ENCODE peak calls at places on chromosome 4, in five cellular contexts. One of them, this sample, is unnamed.

GRCh38 chr4:111269439-111269838 is 646.6 kb upstream of the PITX2 start:
- DNase-seq in HepG2: no peak
- DNase-seq in H1: no peak
- DNase-seq in NT2/D1: no peak
- DNase-seq in GM12878: no peak
- DNase-seq in this sample: no peak

GRCh38 chr4:128574706-128575105 is 234.8 kb upstream of the JADE1 start:
- DNase-seq in HepG2: peak
- DNase-seq in H1: peak
- DNase-seq in NT2/D1: peak
- DNase-seq in GM12878: peak
- DNase-seq in this sample: peak

GRCh38 chr4:186765138-186765537 is 41.5 kb upstream of the FAT1 start:
- DNase-seq in HepG2: peak
- DNase-seq in H1: peak
- DNase-seq in NT2/D1: no peak
- DNase-seq in GM12878: no peak
- DNase-seq in this sample: peak

GRCh38 chr4:129899849-129900248 is 803.9 kb downstream of the C4orf33 start:
- DNase-seq in HepG2: peak
- DNase-seq in H1: no peak
- DNase-seq in NT2/D1: no peak
- DNase-seq in GM12878: no peak
- DNase-seq in this sample: no peak

GRCh38 chr4:3287271-3287971 is 5.4 kb upstream of the RGS12 start:
- DNase-seq in HepG2: no peak
- DNase-seq in H1: peak
- DNase-seq in NT2/D1: no peak
- DNase-seq in GM12878: no peak
- DNase-seq in this sample: no peak

GRCh38 chr4:146132445-146132844 is 43.1 kb upstream of the LSM6 start:
- DNase-seq in HepG2: no peak
- DNase-seq in H1: no peak
- DNase-seq in NT2/D1: no peak
- DNase-seq in GM12878: peak
- DNase-seq in this sample: no peak

GRCh38 chr4:137599766-137600165 is 67.5 kb upstream of the PCDH18 start:
- DNase-seq in HepG2: no peak
- DNase-seq in H1: no peak
- DNase-seq in NT2/D1: no peak
- DNase-seq in GM12878: no peak
- DNase-seq in this sample: no peak

GRCh38 chr4:92303621-92304027 is at the start of gene GRID2:
- DNase-seq in HepG2: no peak
- DNase-seq in H1: peak
- DNase-seq in NT2/D1: peak
- DNase-seq in GM12878: no peak
- DNase-seq in this sample: peak

GRCh38 chr4:32268949-32269348 is 1548.8 kb downstream of the PCDH7 start:
- DNase-seq in HepG2: no peak
- DNase-seq in H1: no peak
- DNase-seq in NT2/D1: no peak
- DNase-seq in GM12878: no peak
- DNase-seq in this sample: no peak

GRCh38 chr4:75909331-75909844 is 7.1 kb upstream of the PPEF2 start:
- DNase-seq in HepG2: no peak
- DNase-seq in H1: no peak
- DNase-seq in NT2/D1: peak
- DNase-seq in GM12878: no peak
- DNase-seq in this sample: no peak

GRCh38 chr4:8315343-8316250 is 46.0 kb downstream of the HTRA3 start:
- DNase-seq in HepG2: peak
- DNase-seq in H1: peak
- DNase-seq in NT2/D1: peak
- DNase-seq in GM12878: no peak
- DNase-seq in this sample: no peak

GRCh38 chr4:2283199-2283711 is 21.3 kb upstream of the MXD4 start:
- DNase-seq in HepG2: no peak
- DNase-seq in H1: no peak
- DNase-seq in NT2/D1: no peak
- DNase-seq in GM12878: no peak
- DNase-seq in this sample: no peak
- TF ChIP-seq SUZ12 in HepG2: no peak
- TF ChIP-seq SUZ12 in H1: no peak
- TF ChIP-seq SUZ12 in NT2/D1: no peak
- TF ChIP-seq SUZ12 in GM12878: no peak
- TF ChIP-seq SUZ12 in this sample: no peak

GRCh38 chr4:4841156-4841555 is 18.3 kb upstream of the MSX1 start:
- DNase-seq in HepG2: no peak
- DNase-seq in H1: no peak
- DNase-seq in NT2/D1: no peak
- DNase-seq in GM12878: no peak
- DNase-seq in this sample: no peak

GRCh38 chr4:4845027-4845426 is 14.4 kb upstream of the MSX1 start:
- DNase-seq in HepG2: no peak
- DNase-seq in H1: no peak
- DNase-seq in NT2/D1: no peak
- DNase-seq in GM12878: no peak
- DNase-seq in this sample: no peak

GRCh38 chr4:4847011-4847410 is 12.5 kb upstream of the MSX1 start:
- DNase-seq in HepG2: no peak
- DNase-seq in H1: no peak
- DNase-seq in NT2/D1: no peak
- DNase-seq in GM12878: no peak
- DNase-seq in this sample: no peak

GRCh38 chr4:4842476-4843441 is 16.7 kb upstream of the MSX1 start:
- DNase-seq in HepG2: no peak
- DNase-seq in H1: no peak
- DNase-seq in NT2/D1: no peak
- DNase-seq in GM12878: no peak
- DNase-seq in this sample: no peak

DNA sequence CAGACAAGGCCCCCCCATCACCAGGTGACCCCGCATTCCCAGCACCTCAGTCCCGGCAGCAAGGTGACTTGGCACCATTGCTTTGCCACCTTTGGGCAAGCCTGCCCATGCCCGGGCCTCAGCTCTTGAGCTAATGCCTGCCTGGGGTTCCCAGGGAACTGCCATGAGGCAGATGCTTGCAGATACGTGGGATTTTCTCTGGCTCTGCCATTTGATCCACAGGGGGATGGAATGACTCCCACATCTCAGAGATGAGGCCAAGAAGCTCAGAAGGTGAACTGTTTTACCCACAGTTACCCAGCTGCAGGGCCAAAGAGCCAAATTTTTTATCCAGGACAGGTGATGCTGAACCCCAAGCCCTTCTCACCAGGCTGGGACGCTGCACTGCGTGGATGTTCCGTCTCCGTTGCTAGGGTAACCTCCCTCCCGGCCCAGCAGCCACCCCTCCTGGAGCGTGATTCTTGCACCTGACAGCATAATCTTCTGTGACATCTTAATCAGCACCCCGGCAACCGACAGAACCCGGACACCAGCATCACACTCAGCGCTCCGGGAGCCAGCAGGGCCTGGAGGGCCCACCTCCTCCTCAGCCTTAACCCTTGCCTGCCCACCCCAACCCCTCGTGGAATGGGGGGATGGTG is 15.7 kb upstream of the MSX1 start:
- DNase-seq in HepG2: no peak
- DNase-seq in H1: no peak
- DNase-seq in NT2/D1: no peak
- DNase-seq in GM12878: no peak
- DNase-seq in this sample: no peak
- TF ChIP-seq SUZ12 in HepG2: no peak
- TF ChIP-seq SUZ12 in H1: no peak
- TF ChIP-seq SUZ12 in NT2/D1: no peak
- TF ChIP-seq SUZ12 in GM12878: no peak
- TF ChIP-seq SUZ12 in this sample: no peak

GRCh38 chr4:101977096-101977495 is 186.6 kb downstream of the BANK1 start:
- DNase-seq in HepG2: no peak
- DNase-seq in H1: no peak
- DNase-seq in NT2/D1: no peak
- DNase-seq in GM12878: no peak
- DNase-seq in this sample: no peak
- TF ChIP-seq SUZ12 in HepG2: no peak
- TF ChIP-seq SUZ12 in H1: no peak
- TF ChIP-seq SUZ12 in NT2/D1: no peak
- TF ChIP-seq SUZ12 in GM12878: no peak
- TF ChIP-seq SUZ12 in this sample: no peak

DNA sequence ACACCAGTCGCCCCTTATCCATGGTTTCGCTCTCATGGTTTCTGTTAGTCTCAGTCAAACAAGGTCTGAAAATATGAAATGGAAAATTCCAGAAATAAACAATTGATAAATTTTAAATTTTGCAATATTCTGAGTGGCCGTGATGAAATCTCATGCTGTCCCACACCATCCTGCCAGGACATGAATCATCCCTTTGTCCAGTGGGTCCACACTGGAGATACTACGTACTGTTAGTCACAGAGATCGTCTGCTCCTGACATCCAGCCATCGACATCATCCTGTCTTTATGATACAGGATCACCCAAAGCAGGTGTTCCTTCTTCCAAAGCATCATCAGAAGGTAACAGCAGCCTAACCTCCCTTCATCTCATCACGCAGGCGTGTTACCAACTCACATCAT is 76.5 kb upstream of the MSX1 start:
- DNase-seq in HepG2: no peak
- DNase-seq in H1: no peak
- DNase-seq in NT2/D1: no peak
- DNase-seq in GM12878: no peak
- DNase-seq in this sample: no peak
- TF ChIP-seq SUZ12 in HepG2: no peak
- TF ChIP-seq SUZ12 in H1: no peak
- TF ChIP-seq SUZ12 in NT2/D1: no peak
- TF ChIP-seq SUZ12 in GM12878: no peak
- TF ChIP-seq SUZ12 in this sample: no peak

GRCh38 chr4:147924604-147925412 is 192.9 kb downstream of the ARHGAP10 start:
- DNase-seq in HepG2: peak
- DNase-seq in H1: peak
- DNase-seq in NT2/D1: no peak
- DNase-seq in GM12878: no peak
- DNase-seq in this sample: peak

GRCh38 chr4:147928400-147928799 is 196.5 kb downstream of the ARHGAP10 start:
- DNase-seq in HepG2: no peak
- DNase-seq in H1: no peak
- DNase-seq in NT2/D1: no peak
- DNase-seq in GM12878: no peak
- DNase-seq in this sample: no peak

GRCh38 chr4:147927377-147928137 is 195.7 kb downstream of the ARHGAP10 start:
- DNase-seq in HepG2: no peak
- DNase-seq in H1: no peak
- DNase-seq in NT2/D1: no peak
- DNase-seq in GM12878: no peak
- DNase-seq in this sample: peak

DNA sequence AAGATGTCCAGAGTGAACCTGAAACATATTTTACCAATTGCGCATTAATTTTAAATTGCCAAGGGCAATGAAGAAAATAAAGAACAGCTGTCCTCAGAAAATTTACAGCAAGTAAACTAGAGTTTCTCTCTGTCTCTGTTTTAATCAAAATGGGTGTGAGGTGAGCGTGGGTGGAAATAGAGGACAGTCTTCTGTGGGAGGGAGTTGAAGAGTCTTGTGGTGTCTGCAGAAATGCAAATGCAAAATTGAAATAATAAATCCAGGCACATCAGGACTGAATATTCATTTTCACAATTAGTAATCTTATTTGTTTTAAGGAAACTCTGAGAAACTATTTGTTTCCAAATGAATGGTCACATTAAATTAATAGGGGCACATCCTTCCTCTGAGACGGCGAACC is 192.0 kb downstream of the ARHGAP10 start:
- DNase-seq in HepG2: no peak
- DNase-seq in H1: no peak
- DNase-seq in NT2/D1: no peak
- DNase-seq in GM12878: no peak
- DNase-seq in this sample: no peak
- TF ChIP-seq SUZ12 in HepG2: no peak
- TF ChIP-seq SUZ12 in H1: no peak
- TF ChIP-seq SUZ12 in NT2/D1: no peak
- TF ChIP-seq SUZ12 in GM12878: no peak
- TF ChIP-seq SUZ12 in this sample: no peak

DNA sequence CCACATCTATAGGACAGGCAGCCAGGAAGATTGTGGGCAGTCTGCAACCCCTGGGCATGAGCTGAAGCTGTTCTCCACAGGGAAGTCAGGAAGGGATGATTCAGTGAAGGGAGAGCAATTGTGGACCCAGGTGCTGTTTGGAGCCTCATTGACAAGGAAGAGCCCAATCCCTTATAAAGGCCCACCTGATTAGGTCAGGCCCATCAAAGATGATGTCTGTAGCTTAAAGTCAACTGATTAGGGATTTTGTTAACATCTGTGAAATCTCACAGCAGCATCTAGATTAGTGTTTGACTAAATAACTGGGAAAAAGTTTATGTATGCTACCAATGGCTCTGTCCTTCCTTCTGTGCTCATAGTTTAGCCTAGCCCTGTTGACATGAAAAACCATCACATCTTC is 127.5 kb downstream of the FRAS1 start:
- DNase-seq in HepG2: no peak
- DNase-seq in H1: no peak
- DNase-seq in NT2/D1: no peak
- DNase-seq in GM12878: no peak
- DNase-seq in this sample: no peak
- TF ChIP-seq SUZ12 in HepG2: no peak
- TF ChIP-seq SUZ12 in H1: no peak
- TF ChIP-seq SUZ12 in NT2/D1: no peak
- TF ChIP-seq SUZ12 in GM12878: no peak
- TF ChIP-seq SUZ12 in this sample: no peak

GRCh38 chr4:159398236-159398638 is 295.4 kb downstream of the RAPGEF2 start:
- DNase-seq in HepG2: no peak
- DNase-seq in H1: no peak
- DNase-seq in NT2/D1: no peak
- DNase-seq in GM12878: no peak
- DNase-seq in this sample: no peak
- TF ChIP-seq SUZ12 in HepG2: no peak
- TF ChIP-seq SUZ12 in H1: no peak
- TF ChIP-seq SUZ12 in NT2/D1: no peak
- TF ChIP-seq SUZ12 in GM12878: no peak
- TF ChIP-seq SUZ12 in this sample: no peak

GRCh38 chr4:141654098-141654497 is 17.7 kb downstream of the IL15 start:
- DNase-seq in HepG2: no peak
- DNase-seq in H1: peak
- DNase-seq in NT2/D1: peak
- DNase-seq in GM12878: no peak
- DNase-seq in this sample: peak
- TF ChIP-seq SUZ12 in HepG2: no peak
- TF ChIP-seq SUZ12 in H1: no peak
- TF ChIP-seq SUZ12 in NT2/D1: no peak
- TF ChIP-seq SUZ12 in GM12878: no peak
- TF ChIP-seq SUZ12 in this sample: no peak